ENCODE peak calls at places on chromosomes 2 and 18, in six cellular contexts. U is amygdala, N is KBM-7, X is NCI-H1436, B is T-helper 2 cell, I is esophagus squamous epithelium. T is an unnamed sample.

GRCh38 chr18:21522530-21522929 is 78.0 kb downstream of the ESCO1 start:
- DNase-seq in U (no peak), N (no peak), X (no peak), B (no peak), I (no peak), T (no peak)

GRCh38 chr2:105754011-105754410 is 9.3 kb downstream of the NCK2 start:
- DNase-seq in U (no peak), N (no peak), X (no peak), B (peak), I (no peak), T (no peak)

GRCh38 chr2:1660656-1661650 is 83.4 kb downstream of the PXDN start:
- DNase-seq in U (no peak), N (no peak), X (no peak), B (no peak), I (no peak), T (no peak)

GRCh38 chr18:45526120-45526841 is 89.0 kb upstream of the SLC14A2 start:
- DNase-seq in U (no peak), N (no peak), X (no peak), B (no peak), I (no peak), T (no peak)

GRCh38 chr2:37707393-37707792 is 36.0 kb upstream of the CDC42EP3 start:
- DNase-seq in U (no peak), N (no peak), X (no peak), B (no peak), I (no peak), T (no peak)

GRCh38 chr2:29212009-29212408 is 96.8 kb downstream of the CLIP4 start:
- DNase-seq in U (no peak), N (no peak), X (no peak), B (no peak), I (no peak), T (no peak)

GRCh38 chr2:33304032-33304864 is 172.2 kb upstream of the RASGRP3 start:
- DNase-seq in U (no peak), N (no peak), X (no peak), B (no peak), I (no peak), T (no peak)

GRCh38 chr2:7225848-7226247 is 308.6 kb downstream of the RNF144A start:
- DNase-seq in U (no peak), N (no peak), X (peak), B (no peak), I (no peak), T (no peak)

GRCh38 chr2:72992734-72993102 is 75.4 kb downstream of the EMX1 start:
- DNase-seq in U (no peak), N (no peak), X (no peak), B (no peak), I (no peak), T (no peak)

GRCh38 chr2:50065845-50066244 is 911.5 kb upstream of the FSHR start:
- DNase-seq in U (no peak), N (peak), X (no peak), B (no peak), I (no peak), T (no peak)

GRCh38 chr2:197677483-197677882 is 2.1 kb upstream of the RFTN2 start:
- DNase-seq in U (no peak), N (no peak), X (no peak), B (no peak), I (no peak), T (no peak)

GRCh38 chr18:34528177-34528576 is 181.9 kb upstream of the DTNA start:
- DNase-seq in U (no peak), N (no peak), X (no peak), B (no peak), I (no peak), T (no peak)

GRCh38 chr2:29314816-29315571 is 199.8 kb downstream of the CLIP4 start:
- DNase-seq in U (peak), N (peak), X (peak), B (peak), I (no peak), T (no peak)

GRCh38 chr2:184679219-184680018 is 81.1 kb downstream of the ZNF804A start:
- DNase-seq in U (no peak), N (no peak), X (no peak), B (no peak), I (no peak), T (no peak)

GRCh38 chr2:10380048-10380926 is 67.8 kb downstream of the ODC1 start:
- DNase-seq in U (no peak), N (peak), X (no peak), B (no peak), I (no peak), T (no peak)

GRCh38 chr2:69335291-69335690 is 51.7 kb downstream of the GFPT1 start:
- DNase-seq in U (no peak), N (no peak), X (no peak), B (no peak), I (no peak), T (no peak)

GRCh38 chr2:180604077-180604476 is 376.3 kb upstream of the UBE2E3 start:
- DNase-seq in U (no peak), N (peak), X (no peak), B (no peak), I (no peak), T (no peak)

GRCh38 chr2:218039171-218039570 is 29.9 kb upstream of the RUFY4 start:
- DNase-seq in U (no peak), N (no peak), X (no peak), B (no peak), I (no peak), T (no peak)

GRCh38 chr2:207265363-207265762 is 99.6 kb upstream of the KLF7 start:
- DNase-seq in U (no peak), N (no peak), X (no peak), B (no peak), I (no peak), T (no peak)

GRCh38 chr18:79515944-79516351 is 120.2 kb downstream of the NFATC1 start:
- DNase-seq in U (no peak), N (no peak), X (no peak), B (no peak), I (no peak), T (no peak)

GRCh38 chr2:140242889-140243288 is 1462.7 kb upstream of the NXPH2 start:
- DNase-seq in U (no peak), N (no peak), X (no peak), B (no peak), I (no peak), T (no peak)

GRCh38 chr18:31225668-31226067 is 63.0 kb upstream of the DSC1 start:
- DNase-seq in U (no peak), N (no peak), X (no peak), B (no peak), I (no peak), T (no peak)

GRCh38 chr2:152396763-152397162 is 61.8 kb downstream of the FMNL2 start:
- DNase-seq in U (no peak), N (no peak), X (no peak), B (no peak), I (no peak), T (no peak)

GRCh38 chr2:69163109-69163508 is 150.1 kb downstream of the ANTXR1 start:
- DNase-seq in U (peak), N (peak), X (no peak), B (no peak), I (no peak), T (no peak)

GRCh38 chr2:44233450-44234128 is 41.7 kb upstream of the SLC3A1 start:
- DNase-seq in U (no peak), N (no peak), X (no peak), B (no peak), I (no peak), T (no peak)

GRCh38 chr2:165015052-165015642 is 59.8 kb upstream of the SLC38A11 start:
- DNase-seq in U (peak), N (peak), X (peak), B (no peak), I (no peak), T (no peak)

GRCh38 chr18:36693931-36694661 is 134.7 kb downstream of the TPGS2 start:
- DNase-seq in U (no peak), N (no peak), X (peak), B (no peak), I (no peak), T (no peak)

GRCh38 chr2:40487592-40487991 is 35.7 kb upstream of the SLC8A1 start:
- DNase-seq in U (peak), N (peak), X (no peak), B (no peak), I (no peak), T (no peak)

GRCh38 chr2:62199392-62200125 is 3.6 kb downstream of the B3GNT2 start:
- DNase-seq in U (no peak), N (no peak), X (peak), B (no peak), I (no peak), T (no peak)

GRCh38 chr2:104406273-104406726 is 447.6 kb upstream of the POU3F3 start:
- DNase-seq in U (peak), N (no peak), X (peak), B (no peak), I (no peak), T (no peak)

GRCh38 chr2:232342635-232343565 is 35.7 kb upstream of the ALPP start:
- DNase-seq in U (no peak), N (no peak), X (no peak), B (no peak), I (no peak), T (no peak)

GRCh38 chr2:57075226-57075625 is 891.4 kb downstream of the CCDC85A start:
- DNase-seq in U (no peak), N (no peak), X (no peak), B (no peak), I (no peak), T (no peak)

GRCh38 chr2:237998530-237998929 is 31.7 kb downstream of the UBE2F start:
- DNase-seq in U (no peak), N (peak), X (no peak), B (peak), I (no peak), T (no peak)

GRCh38 chr2:239318091-239318725 is 82.6 kb downstream of the HDAC4 start:
- DNase-seq in U (peak), N (no peak), X (no peak), B (no peak), I (no peak), T (no peak)

GRCh38 chr2:119809329-119810038 is 49.8 kb downstream of the PTPN4 start:
- DNase-seq in U (no peak), N (no peak), X (no peak), B (no peak), I (no peak), T (no peak)

GRCh38 chr2:25697559-25698341 is 24.4 kb upstream of the DTNB start:
- DNase-seq in U (no peak), N (no peak), X (no peak), B (no peak), I (no peak), T (no peak)